ENCODE peak calls at places on chromosome 19, in five cellular contexts. M is H54; R is stimulated activated CD4-positive, alpha-beta T cell treated with anti-CD3 and anti-CD28 coated beads, TNF-alpha, amount 100 ng/mL, for 1 hour; E is Peyer's patch; X is CD4-positive, CD25-positive, alpha-beta regulatory T cell. L is an unnamed sample.

GRCh38 chr19:1064661-1065605 is 2.0 kb upstream of the ARHGAP45 start:
- DNase-seq in M (peak; percentile 86), R (peak; percentile 64), E (peak; percentile 87), X (peak; percentile 73), L (peak; percentile 92)

GRCh38 chr19:15631817-15632216 is 8.9 kb upstream of the CYP4F3 start:
- DNase-seq in M (no peak), R (no peak), E (no peak), X (peak; percentile 3), L (no peak)

GRCh38 chr19:4583961-4584669 is 24.6 kb upstream of the SEMA6B start:
- DNase-seq in M (no peak), R (peak; percentile 29), E (no peak), X (no peak), L (no peak)

GRCh38 chr19:35830986-35831385 is 18.3 kb upstream of the PRODH2 start:
- DNase-seq in M (no peak), R (no peak), E (no peak), X (no peak), L (no peak)

GRCh38 chr19:18660051-18660910 is 23.2 kb upstream of the CRTC1 start:
- DNase-seq in M (peak; percentile 96), R (no peak), E (no peak), X (no peak), L (peak; percentile 97)

GRCh38 chr19:21468791-21469190 is 36.6 kb upstream of the ZNF429 start:
- DNase-seq in M (no peak), R (no peak), E (no peak), X (no peak), L (no peak)

GRCh38 chr19:7109678-7110289 is 40.3 kb downstream of the ZNF557 start:
- DNase-seq in M (no peak), R (no peak), E (no peak), X (no peak), L (no peak)

GRCh38 chr19:6649189-6649588 is 20.8 kb downstream of the TNFSF14 start:
- DNase-seq in M (no peak), R (no peak), E (no peak), X (no peak), L (no peak)

GRCh38 chr19:42191855-42192254 is 25.6 kb downstream of the DEDD2 start:
- DNase-seq in M (peak; percentile 92), R (no peak), E (no peak), X (no peak), L (peak; percentile 86)

GRCh38 chr19:6611441-6611852 is 20.5 kb upstream of the CD70 start:
- DNase-seq in M (no peak), R (no peak), E (no peak), X (no peak), L (no peak)

GRCh38 chr19:55157064-55157908 is at the start of gene TNNI3:
- DNase-seq in M (no peak), R (no peak), E (no peak), X (no peak), L (no peak)

GRCh38 chr19:46529622-46530451 is 34.2 kb upstream of the PNMA8B start:
- DNase-seq in M (peak; percentile 40), R (peak; percentile 77), E (peak; percentile 77), X (peak; percentile 72), L (peak; percentile 49)

GRCh38 chr19:56084835-56085536 is 36.1 kb downstream of the ZNF787 start:
- DNase-seq in M (no peak), R (no peak), E (no peak), X (no peak), L (no peak)

GRCh38 chr19:56150358-56150757 is 9.3 kb downstream of the ZNF444 start:
- DNase-seq in M (no peak), R (no peak), E (no peak), X (no peak), L (no peak)

GRCh38 chr19:55633866-55634265 is 6.9 kb upstream of the ZNF580 start:
- DNase-seq in M (no peak), R (no peak), E (no peak), X (no peak), L (no peak)